ENCODE peak calls at places on chromosome 6, in six cellular contexts. One of them, this sample, is unnamed.

GRCh38 chr6:129073651-129074419 is 190.9 kb downstream of the LAMA2 start:
- DNase-seq in effector memory CD4-positive, alpha-beta T cell: no peak
- DNase-seq in AG08396: peak
- DNase-seq in brain microvascular endothelial cell: no peak
- DNase-seq in sigmoid colon: no peak
- DNase-seq in WTC11: no peak
- DNase-seq in this sample: no peak

GRCh38 chr6:64807785-64808184 is 899.2 kb downstream of the EYS start:
- DNase-seq in effector memory CD4-positive, alpha-beta T cell: no peak
- DNase-seq in AG08396: no peak
- DNase-seq in brain microvascular endothelial cell: no peak
- DNase-seq in sigmoid colon: no peak
- DNase-seq in WTC11: no peak
- DNase-seq in this sample: no peak

GRCh38 chr6:25302677-25303128 is 23.5 kb downstream of the CARMIL1 start:
- DNase-seq in effector memory CD4-positive, alpha-beta T cell: no peak
- DNase-seq in AG08396: peak
- DNase-seq in brain microvascular endothelial cell: peak
- DNase-seq in sigmoid colon: no peak
- DNase-seq in WTC11: no peak
- DNase-seq in this sample: no peak

GRCh38 chr6:31711233-31711632 is 3.9 kb upstream of the LY6G6D start:
- DNase-seq in effector memory CD4-positive, alpha-beta T cell: no peak
- DNase-seq in AG08396: no peak
- DNase-seq in brain microvascular endothelial cell: no peak
- DNase-seq in sigmoid colon: no peak
- DNase-seq in WTC11: no peak
- DNase-seq in this sample: no peak

GRCh38 chr6:75484535-75484934 is 9.1 kb downstream of the FILIP1 start:
- DNase-seq in effector memory CD4-positive, alpha-beta T cell: no peak
- DNase-seq in AG08396: no peak
- DNase-seq in brain microvascular endothelial cell: no peak
- DNase-seq in sigmoid colon: no peak
- DNase-seq in WTC11: no peak
- DNase-seq in this sample: no peak

GRCh38 chr6:7912024-7912423 is 1.4 kb upstream of the TXNDC5 start:
- DNase-seq in effector memory CD4-positive, alpha-beta T cell: no peak
- DNase-seq in AG08396: no peak
- DNase-seq in brain microvascular endothelial cell: no peak
- DNase-seq in sigmoid colon: peak
- DNase-seq in WTC11: no peak
- DNase-seq in this sample: no peak

GRCh38 chr6:158377866-158378265 is 65.6 kb downstream of the TULP4 start:
- DNase-seq in effector memory CD4-positive, alpha-beta T cell: no peak
- DNase-seq in AG08396: peak
- DNase-seq in brain microvascular endothelial cell: peak
- DNase-seq in sigmoid colon: no peak
- DNase-seq in WTC11: no peak
- DNase-seq in this sample: no peak

GRCh38 chr6:127177030-127177928 is 58.8 kb downstream of the RSPO3 start:
- DNase-seq in effector memory CD4-positive, alpha-beta T cell: no peak
- DNase-seq in AG08396: no peak
- DNase-seq in brain microvascular endothelial cell: no peak
- DNase-seq in sigmoid colon: no peak
- DNase-seq in WTC11: no peak
- DNase-seq in this sample: no peak

GRCh38 chr6:136114661-136115060 is 135.4 kb downstream of the MTFR2 start:
- DNase-seq in effector memory CD4-positive, alpha-beta T cell: no peak
- DNase-seq in AG08396: no peak
- DNase-seq in brain microvascular endothelial cell: no peak
- DNase-seq in sigmoid colon: no peak
- DNase-seq in WTC11: no peak
- DNase-seq in this sample: peak

GRCh38 chr6:46421239-46421638 is 70.0 kb downstream of the RCAN2 start:
- DNase-seq in effector memory CD4-positive, alpha-beta T cell: no peak
- DNase-seq in AG08396: no peak
- DNase-seq in brain microvascular endothelial cell: peak
- DNase-seq in sigmoid colon: no peak
- DNase-seq in WTC11: no peak
- DNase-seq in this sample: no peak

GRCh38 chr6:33417127-33417902 is 592 bp downstream of the CUTA start:
- DNase-seq in effector memory CD4-positive, alpha-beta T cell: no peak
- DNase-seq in AG08396: peak
- DNase-seq in brain microvascular endothelial cell: peak
- DNase-seq in sigmoid colon: no peak
- DNase-seq in WTC11: no peak
- DNase-seq in this sample: peak

GRCh38 chr6:139586273-139586672 is 211.8 kb upstream of the CITED2 start:
- DNase-seq in effector memory CD4-positive, alpha-beta T cell: no peak
- DNase-seq in AG08396: no peak
- DNase-seq in brain microvascular endothelial cell: no peak
- DNase-seq in sigmoid colon: no peak
- DNase-seq in WTC11: no peak
- DNase-seq in this sample: no peak

GRCh38 chr6:56381852-56382251 is 134.5 kb upstream of the COL21A1 start:
- DNase-seq in effector memory CD4-positive, alpha-beta T cell: no peak
- DNase-seq in AG08396: no peak
- DNase-seq in brain microvascular endothelial cell: no peak
- DNase-seq in sigmoid colon: no peak
- DNase-seq in WTC11: no peak
- DNase-seq in this sample: no peak

GRCh38 chr6:47743744-47744143 is 38.1 kb upstream of the OPN5 start:
- DNase-seq in effector memory CD4-positive, alpha-beta T cell: no peak
- DNase-seq in AG08396: no peak
- DNase-seq in brain microvascular endothelial cell: no peak
- DNase-seq in sigmoid colon: no peak
- DNase-seq in WTC11: no peak
- DNase-seq in this sample: no peak

GRCh38 chr6:150592377-150592995 is 7.2 kb upstream of the PLEKHG1 start:
- DNase-seq in effector memory CD4-positive, alpha-beta T cell: no peak
- DNase-seq in AG08396: no peak
- DNase-seq in brain microvascular endothelial cell: no peak
- DNase-seq in sigmoid colon: no peak
- DNase-seq in WTC11: no peak
- DNase-seq in this sample: no peak

GRCh38 chr6:43938178-43939101 is 168.4 kb downstream of the VEGFA start:
- DNase-seq in effector memory CD4-positive, alpha-beta T cell: no peak
- DNase-seq in AG08396: no peak
- DNase-seq in brain microvascular endothelial cell: no peak
- DNase-seq in sigmoid colon: peak
- DNase-seq in WTC11: no peak
- DNase-seq in this sample: no peak